ENCODE peak calls at places on chromosomes 7 and 10, in nine cellular contexts. K, J, S, L, V, O, G, F and D are unnamed samples.

GRCh38 chr10:44343836-44344235 is 41.1 kb downstream of the CXCL12 start:
- DNase-seq in K (no peak), F (no peak), S (no peak), O (no peak), J (no peak), G (no peak), V (no peak), L (no peak), D (no peak)

GRCh38 chr7:137469191-137469811 is 125.8 kb upstream of the PTN start:
- DNase-seq in S (no peak), G (no peak), J (no peak), L (no peak), F (no peak), O (no peak), K (no peak), V (no peak), D (no peak)

GRCh38 chr7:16980539-16980938 is 98.8 kb upstream of the AGR3 start:
- DNase-seq in O (no peak), L (no peak), K (no peak), G (no peak), S (no peak), J (no peak), V (no peak), F (no peak), D (no peak)

GRCh38 chr10:2341298-2341697 is 604.0 kb upstream of the ADARB2 start:
- DNase-seq in O (no peak), L (no peak), F (no peak), G (no peak), V (no peak), J (no peak), S (no peak), K (no peak), D (no peak)

GRCh38 chr10:100624298-100624697 is 88.6 kb downstream of the HIF1AN start:
- DNase-seq in F (no peak), G (no peak), V (no peak), K (no peak), S (no peak), J (no peak), O (no peak), L (no peak), D (no peak)

GRCh38 chr10:44369851-44370250 is 15.0 kb downstream of the CXCL12 start:
- DNase-seq in S (no peak), J (no peak), V (no peak), L (no peak), G (no peak), O (no peak), K (no peak), F (no peak), D (no peak)

GRCh38 chr10:72746606-72747357 is 54.8 kb downstream of the MCU start:
- DNase-seq in S (no peak), J (no peak), K (no peak), O (no peak), L (peak; percentile 9), F (no peak), V (no peak), G (no peak), D (no peak)

GRCh38 chr10:30073045-30073766 is 13.8 kb upstream of the JCAD start:
- DNase-seq in J (no peak), F (no peak), K (no peak), G (no peak), V (no peak), S (no peak), O (no peak), L (no peak), D (no peak)

GRCh38 chr10:66353422-66353821 is 572.4 kb upstream of the LRRTM3 start:
- DNase-seq in F (peak; percentile 39), L (no peak), O (no peak), J (no peak), S (no peak), V (no peak), K (no peak), G (no peak), D (no peak)

GRCh38 chr7:117997862-117998825 is 124.9 kb upstream of the CTTNBP2 start:
- DNase-seq in L (peak; percentile 73), O (no peak), S (no peak), J (no peak), F (no peak), V (no peak), G (no peak), K (no peak), D (no peak)

GRCh38 chr10:77173615-77174461 is 463.8 kb downstream of the KCNMA1 start:
- DNase-seq in G (peak; percentile 79), J (peak; percentile 63), V (peak; percentile 32), F (peak; percentile 71), L (peak; percentile 83), S (peak; percentile 77), O (peak; percentile 47), K (no peak), D (peak; percentile 72)

GRCh38 chr7:29977926-29978652 is 11.5 kb downstream of the SCRN1 start:
- DNase-seq in K (no peak), V (no peak), J (no peak), O (no peak), F (no peak), S (no peak), G (no peak), L (no peak), D (no peak)

GRCh38 chr7:39621784-39622411 is 1.5 kb upstream of the RALA start:
- DNase-seq in S (no peak), O (no peak), J (no peak), K (no peak), L (peak; percentile 35), V (no peak), G (no peak), F (no peak), D (no peak)

GRCh38 chr10:69382382-69383117 is 34.2 kb downstream of the TACR2 start:
- DNase-seq in F (no peak), K (no peak), L (peak; percentile 97), S (no peak), O (no peak), J (no peak), V (no peak), G (no peak), D (no peak)

GRCh38 chr10:29435809-29436501 is 147.1 kb downstream of the LYZL1 start:
- DNase-seq in V (peak; percentile 22), L (no peak), J (no peak), O (no peak), S (no peak), F (no peak), K (no peak), G (no peak), D (no peak)

GRCh38 chr7:78601728-78602127 is 803.2 kb downstream of the PHTF2 start:
- DNase-seq in V (no peak), O (no peak), G (no peak), K (no peak), J (no peak), S (peak; percentile 14), F (no peak), L (no peak), D (no peak)